ENCODE peak calls at places on chromosomes 2 and 18, in ten cellular contexts. One of them, this sample, is unnamed.

GRCh38 chr2:2038746-2039530 is 292.1 kb downstream of the MYT1L start:
- DNase-seq in IMR-90: no peak
- DNase-seq in foreskin fibroblast: no peak
- DNase-seq in WERI-Rb-1: no peak
- DNase-seq in colonic mucosa: no peak
- DNase-seq in A549: no peak
- DNase-seq in GM23338: no peak
- DNase-seq in astrocyte of the spinal cord: no peak
- DNase-seq in dorsolateral prefrontal cortex: no peak
- DNase-seq in choroid plexus epithelial cell: no peak
- DNase-seq in this sample: no peak

GRCh38 chr2:236688563-236689392 is 119.2 kb downstream of the ACKR3 start:
- DNase-seq in IMR-90: no peak
- DNase-seq in foreskin fibroblast: no peak
- DNase-seq in WERI-Rb-1: no peak
- DNase-seq in colonic mucosa: no peak
- DNase-seq in A549: no peak
- DNase-seq in GM23338: peak; percentile 9
- DNase-seq in astrocyte of the spinal cord: no peak
- DNase-seq in dorsolateral prefrontal cortex: no peak
- DNase-seq in choroid plexus epithelial cell: no peak
- DNase-seq in this sample: no peak

GRCh38 chr18:9913526-9914333 is at the start of gene VAPA:
- DNase-seq in IMR-90: peak; percentile 96
- DNase-seq in foreskin fibroblast: peak; percentile 99
- DNase-seq in WERI-Rb-1: peak; percentile 93
- DNase-seq in colonic mucosa: peak; percentile 97
- DNase-seq in A549: peak; percentile 94
- DNase-seq in GM23338: peak; percentile 97
- DNase-seq in astrocyte of the spinal cord: peak; percentile 97
- DNase-seq in dorsolateral prefrontal cortex: peak; percentile 97
- DNase-seq in choroid plexus epithelial cell: peak; percentile 98
- DNase-seq in this sample: peak; percentile 94

GRCh38 chr2:240142859-240143258 is 2.4 kb upstream of the OTOS start:
- DNase-seq in IMR-90: no peak
- DNase-seq in foreskin fibroblast: no peak
- DNase-seq in WERI-Rb-1: no peak
- DNase-seq in colonic mucosa: no peak
- DNase-seq in A549: no peak
- DNase-seq in GM23338: no peak
- DNase-seq in astrocyte of the spinal cord: no peak
- DNase-seq in dorsolateral prefrontal cortex: no peak
- DNase-seq in choroid plexus epithelial cell: no peak
- DNase-seq in this sample: no peak

GRCh38 chr2:134897932-134898331 is 20.7 kb upstream of the CCNT2 start:
- DNase-seq in IMR-90: peak; percentile 8
- DNase-seq in foreskin fibroblast: peak; percentile 24
- DNase-seq in WERI-Rb-1: no peak
- DNase-seq in colonic mucosa: no peak
- DNase-seq in A549: no peak
- DNase-seq in GM23338: peak; percentile 24
- DNase-seq in astrocyte of the spinal cord: peak; percentile 25
- DNase-seq in dorsolateral prefrontal cortex: no peak
- DNase-seq in choroid plexus epithelial cell: peak; percentile 37
- DNase-seq in this sample: peak; percentile 7

GRCh38 chr2:54665436-54665856 is 58.0 kb upstream of the EML6 start:
- DNase-seq in IMR-90: peak; percentile 68
- DNase-seq in foreskin fibroblast: peak; percentile 78
- DNase-seq in WERI-Rb-1: peak; percentile 65
- DNase-seq in colonic mucosa: peak; percentile 54
- DNase-seq in A549: peak; percentile 73
- DNase-seq in GM23338: peak; percentile 93
- DNase-seq in astrocyte of the spinal cord: peak; percentile 54
- DNase-seq in dorsolateral prefrontal cortex: no peak
- DNase-seq in choroid plexus epithelial cell: peak; percentile 81
- DNase-seq in this sample: peak; percentile 29

GRCh38 chr2:24509840-24510239 is 18.8 kb downstream of the NCOA1 start:
- DNase-seq in IMR-90: no peak
- DNase-seq in foreskin fibroblast: no peak
- DNase-seq in WERI-Rb-1: no peak
- DNase-seq in colonic mucosa: no peak
- DNase-seq in A549: no peak
- DNase-seq in GM23338: no peak
- DNase-seq in astrocyte of the spinal cord: no peak
- DNase-seq in dorsolateral prefrontal cortex: no peak
- DNase-seq in choroid plexus epithelial cell: no peak
- DNase-seq in this sample: no peak

GRCh38 chr2:7697052-7697451 is 779.8 kb downstream of the RNF144A start:
- DNase-seq in IMR-90: no peak
- DNase-seq in foreskin fibroblast: no peak
- DNase-seq in WERI-Rb-1: peak; percentile 21
- DNase-seq in colonic mucosa: no peak
- DNase-seq in A549: no peak
- DNase-seq in GM23338: peak; percentile 60
- DNase-seq in astrocyte of the spinal cord: no peak
- DNase-seq in dorsolateral prefrontal cortex: no peak
- DNase-seq in choroid plexus epithelial cell: no peak
- DNase-seq in this sample: no peak

GRCh38 chr2:182652326-182652725 is 63.7 kb upstream of the DNAJC10 start:
- DNase-seq in IMR-90: no peak
- DNase-seq in foreskin fibroblast: no peak
- DNase-seq in WERI-Rb-1: no peak
- DNase-seq in colonic mucosa: no peak
- DNase-seq in A549: no peak
- DNase-seq in GM23338: no peak
- DNase-seq in astrocyte of the spinal cord: no peak
- DNase-seq in dorsolateral prefrontal cortex: no peak
- DNase-seq in choroid plexus epithelial cell: no peak
- DNase-seq in this sample: no peak

GRCh38 chr2:226213717-226214116 is 585.9 kb downstream of the IRS1 start:
- DNase-seq in IMR-90: peak; percentile 88
- DNase-seq in foreskin fibroblast: peak; percentile 90
- DNase-seq in WERI-Rb-1: no peak
- DNase-seq in colonic mucosa: no peak
- DNase-seq in A549: peak; percentile 32
- DNase-seq in GM23338: no peak
- DNase-seq in astrocyte of the spinal cord: peak; percentile 82
- DNase-seq in dorsolateral prefrontal cortex: no peak
- DNase-seq in choroid plexus epithelial cell: peak; percentile 63
- DNase-seq in this sample: peak; percentile 95

GRCh38 chr2:170996316-170996715 is 67.3 kb downstream of the GORASP2 start:
- DNase-seq in IMR-90: peak; percentile 53
- DNase-seq in foreskin fibroblast: no peak
- DNase-seq in WERI-Rb-1: no peak
- DNase-seq in colonic mucosa: no peak
- DNase-seq in A549: no peak
- DNase-seq in GM23338: no peak
- DNase-seq in astrocyte of the spinal cord: no peak
- DNase-seq in dorsolateral prefrontal cortex: no peak
- DNase-seq in choroid plexus epithelial cell: peak; percentile 69
- DNase-seq in this sample: no peak

GRCh38 chr2:74917702-74918619 is 40.5 kb upstream of the POLE4 start:
- DNase-seq in IMR-90: peak; percentile 96
- DNase-seq in foreskin fibroblast: peak; percentile 90
- DNase-seq in WERI-Rb-1: no peak
- DNase-seq in colonic mucosa: no peak
- DNase-seq in A549: peak; percentile 42
- DNase-seq in GM23338: peak; percentile 34
- DNase-seq in astrocyte of the spinal cord: peak; percentile 32
- DNase-seq in dorsolateral prefrontal cortex: no peak
- DNase-seq in choroid plexus epithelial cell: peak; percentile 66
- DNase-seq in this sample: peak; percentile 74
- TF ChIP-seq CTCF in IMR-90: no peak
- TF ChIP-seq CTCF in foreskin fibroblast: no peak
- TF ChIP-seq CTCF in WERI-Rb-1: peak; percentile 50
- TF ChIP-seq CTCF in colonic mucosa: no peak
- TF ChIP-seq CTCF in A549: no peak
- TF ChIP-seq CTCF in GM23338: peak; percentile 16
- TF ChIP-seq CTCF in astrocyte of the spinal cord: no peak
- TF ChIP-seq CTCF in dorsolateral prefrontal cortex: no peak
- TF ChIP-seq CTCF in choroid plexus epithelial cell: no peak
- TF ChIP-seq CTCF in this sample: no peak

GRCh38 chr2:74414475-74414874 is 6.9 kb downstream of the C2orf81 start:
- DNase-seq in IMR-90: no peak
- DNase-seq in foreskin fibroblast: no peak
- DNase-seq in WERI-Rb-1: no peak
- DNase-seq in colonic mucosa: no peak
- DNase-seq in A549: no peak
- DNase-seq in GM23338: peak; percentile 59
- DNase-seq in astrocyte of the spinal cord: no peak
- DNase-seq in dorsolateral prefrontal cortex: no peak
- DNase-seq in choroid plexus epithelial cell: no peak
- DNase-seq in this sample: no peak
- H3K4me3 ChIP-seq in IMR-90: no peak overlapping the region
- H3K4me3 ChIP-seq in foreskin fibroblast: peak overlapping the region; percentile 55
- H3K4me3 ChIP-seq in WERI-Rb-1: no peak overlapping the region
- H3K4me3 ChIP-seq in colonic mucosa: peak overlapping the region; percentile 52
- H3K4me3 ChIP-seq in A549: no peak overlapping the region
- H3K4me3 ChIP-seq in GM23338: peak overlapping the region; percentile 71
- H3K4me3 ChIP-seq in astrocyte of the spinal cord: peak overlapping the region; percentile 43
- H3K4me3 ChIP-seq in dorsolateral prefrontal cortex: peak overlapping the region; percentile 71
- H3K4me3 ChIP-seq in choroid plexus epithelial cell: peak overlapping the region; percentile 62
- H3K4me3 ChIP-seq in this sample: peak overlapping the region; percentile 60

DNA sequence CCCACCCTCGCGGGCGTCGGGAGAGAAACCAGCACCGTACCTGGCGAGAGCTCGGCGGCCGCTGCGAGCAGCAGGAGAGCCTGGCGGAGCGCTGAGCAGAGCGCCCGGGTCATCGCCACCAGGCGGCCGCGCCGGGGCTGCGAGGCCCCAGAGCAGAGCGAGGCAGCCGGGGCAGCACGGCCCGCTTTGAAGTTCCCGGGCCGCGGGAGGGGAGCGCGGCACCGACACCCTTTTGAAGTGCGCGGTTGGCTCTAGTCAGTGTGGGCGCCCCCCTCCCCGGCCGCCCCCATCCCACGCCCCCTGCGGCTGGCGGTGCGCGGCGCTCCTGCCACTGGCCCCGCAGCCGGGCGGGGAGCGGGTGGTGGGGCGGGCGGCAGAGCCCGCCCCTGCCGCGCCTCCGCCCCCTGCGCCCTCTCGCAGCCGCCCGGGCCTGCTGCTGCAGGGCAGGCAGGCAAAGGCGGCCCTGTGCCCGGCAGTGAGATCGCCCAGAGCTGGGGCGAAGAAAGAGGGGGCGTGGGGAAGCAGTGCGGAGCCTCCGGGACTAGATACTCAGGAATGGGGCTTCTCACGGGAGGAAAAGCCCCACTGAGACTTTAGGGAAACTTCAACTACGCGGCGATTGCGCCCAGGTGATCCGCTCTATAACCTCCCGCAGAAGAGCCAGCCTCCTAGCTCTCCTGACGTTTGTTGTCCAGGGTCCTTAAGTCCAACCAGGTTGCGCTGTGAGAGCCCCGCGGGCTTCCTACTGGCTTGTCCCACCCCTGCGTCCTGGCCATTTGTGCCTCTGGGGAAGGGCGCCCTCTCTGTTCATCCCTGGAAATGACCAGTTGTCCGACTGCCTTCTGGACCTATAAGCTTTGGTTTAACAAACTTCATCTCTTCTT is at the start of gene ACVR1C:
- DNase-seq in IMR-90: peak; percentile 37
- DNase-seq in foreskin fibroblast: peak; percentile 79
- DNase-seq in WERI-Rb-1: peak; percentile 91
- DNase-seq in colonic mucosa: peak; percentile 91
- DNase-seq in A549: peak; percentile 84
- DNase-seq in GM23338: peak; percentile 98
- DNase-seq in astrocyte of the spinal cord: peak; percentile 54
- DNase-seq in dorsolateral prefrontal cortex: peak; percentile 74
- DNase-seq in choroid plexus epithelial cell: peak; percentile 40
- DNase-seq in this sample: peak; percentile 28
- TF ChIP-seq CTCF in IMR-90: peak; percentile 44
- TF ChIP-seq CTCF in foreskin fibroblast: peak; percentile 65
- TF ChIP-seq CTCF in WERI-Rb-1: peak; percentile 79
- TF ChIP-seq CTCF in colonic mucosa: peak; percentile 68
- TF ChIP-seq CTCF in A549: peak; percentile 53
- TF ChIP-seq CTCF in GM23338: peak; percentile 83
- TF ChIP-seq CTCF in astrocyte of the spinal cord: peak; percentile 65
- TF ChIP-seq CTCF in dorsolateral prefrontal cortex: peak; percentile 67
- TF ChIP-seq CTCF in choroid plexus epithelial cell: peak; percentile 59
- TF ChIP-seq CTCF in this sample: peak; percentile 52

DNA sequence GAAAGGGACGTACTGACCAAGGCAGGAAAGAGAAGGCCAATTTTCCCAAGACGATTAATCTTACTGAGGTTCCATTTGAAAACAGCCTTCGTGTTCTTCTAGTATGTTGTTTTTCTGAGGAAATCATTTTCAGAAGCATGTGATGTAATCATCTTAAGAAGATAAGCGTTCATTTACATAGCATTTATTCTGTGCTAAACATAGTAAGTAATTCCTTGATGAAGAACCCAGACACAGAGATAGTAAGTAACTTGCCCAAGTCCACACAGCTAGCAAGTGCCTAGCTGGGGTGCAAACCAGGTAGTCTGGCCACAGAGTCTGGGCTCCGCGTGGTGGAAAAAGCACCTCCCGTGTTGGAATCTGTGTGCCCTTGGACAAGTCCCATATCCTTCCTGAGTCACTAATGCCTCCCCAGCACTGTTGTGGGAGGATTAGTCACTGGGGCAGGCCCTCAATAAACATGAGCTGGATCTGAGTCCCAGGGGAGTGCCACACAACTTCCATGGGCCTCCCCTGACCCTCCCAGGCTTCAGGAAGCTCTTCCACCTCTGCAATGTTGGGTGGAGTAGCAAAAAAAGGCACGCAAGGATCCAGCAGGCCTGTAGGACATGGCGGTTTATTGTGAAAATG is 26.9 kb upstream of the ASAP2 start:
- DNase-seq in IMR-90: peak; percentile 90
- DNase-seq in foreskin fibroblast: peak; percentile 96
- DNase-seq in WERI-Rb-1: peak; percentile 30
- DNase-seq in colonic mucosa: peak; percentile 81
- DNase-seq in A549: peak; percentile 74
- DNase-seq in GM23338: no peak
- DNase-seq in astrocyte of the spinal cord: peak; percentile 88
- DNase-seq in dorsolateral prefrontal cortex: no peak
- DNase-seq in choroid plexus epithelial cell: peak; percentile 72
- DNase-seq in this sample: peak; percentile 89
- H3K4me3 ChIP-seq in IMR-90: no peak overlapping the region
- H3K4me3 ChIP-seq in foreskin fibroblast: no peak overlapping the region
- H3K4me3 ChIP-seq in WERI-Rb-1: no peak overlapping the region
- H3K4me3 ChIP-seq in colonic mucosa: no peak overlapping the region
- H3K4me3 ChIP-seq in A549: no peak overlapping the region
- H3K4me3 ChIP-seq in GM23338: no peak overlapping the region
- H3K4me3 ChIP-seq in astrocyte of the spinal cord: no peak overlapping the region
- H3K4me3 ChIP-seq in dorsolateral prefrontal cortex: no peak overlapping the region
- H3K4me3 ChIP-seq in choroid plexus epithelial cell: no peak overlapping the region
- H3K4me3 ChIP-seq in this sample: peak overlapping the region; percentile 20

DNA sequence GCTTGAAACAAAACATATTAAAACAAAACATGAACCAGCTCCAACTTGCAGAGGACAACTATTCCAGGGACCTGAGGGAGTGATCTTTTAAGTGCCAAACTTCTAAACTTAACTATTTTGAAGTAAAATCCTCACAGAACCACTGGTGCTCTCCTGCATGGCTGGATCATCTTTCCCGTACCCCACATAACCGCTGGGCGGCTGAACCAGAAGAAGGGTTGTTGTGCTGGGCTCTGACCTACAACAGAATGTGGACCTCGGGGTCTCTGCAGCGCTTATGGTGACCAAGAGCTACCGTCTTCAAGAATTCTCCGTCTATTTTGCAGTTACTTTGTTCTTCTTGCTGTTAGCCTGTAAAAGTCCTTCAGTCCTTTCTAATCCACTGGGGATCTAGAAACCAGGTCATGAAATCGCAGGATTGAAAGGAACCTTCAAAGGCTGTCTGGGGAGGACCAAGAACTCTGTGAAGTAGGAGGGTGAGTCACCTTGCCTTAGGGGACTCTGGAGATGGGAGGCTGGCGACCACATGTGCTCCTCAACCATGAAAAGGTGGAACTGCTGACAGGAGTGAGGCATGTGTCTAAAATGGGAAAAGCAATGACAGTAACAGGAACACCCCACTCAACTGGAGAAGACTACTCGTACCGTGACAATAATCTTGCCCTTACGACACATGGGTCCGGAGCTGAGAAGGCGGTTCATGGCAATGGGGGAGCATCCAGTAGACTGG is 46.6 kb downstream of the HDLBP start:
- DNase-seq in IMR-90: peak; percentile 57
- DNase-seq in foreskin fibroblast: peak; percentile 87
- DNase-seq in WERI-Rb-1: no peak
- DNase-seq in colonic mucosa: no peak
- DNase-seq in A549: peak; percentile 12
- DNase-seq in GM23338: no peak
- DNase-seq in astrocyte of the spinal cord: no peak
- DNase-seq in dorsolateral prefrontal cortex: no peak
- DNase-seq in choroid plexus epithelial cell: no peak
- DNase-seq in this sample: peak; percentile 54
- TF ChIP-seq CTCF in IMR-90: no peak
- TF ChIP-seq CTCF in foreskin fibroblast: no peak
- TF ChIP-seq CTCF in WERI-Rb-1: no peak
- TF ChIP-seq CTCF in colonic mucosa: no peak
- TF ChIP-seq CTCF in A549: no peak
- TF ChIP-seq CTCF in GM23338: no peak
- TF ChIP-seq CTCF in astrocyte of the spinal cord: no peak
- TF ChIP-seq CTCF in dorsolateral prefrontal cortex: no peak
- TF ChIP-seq CTCF in choroid plexus epithelial cell: peak; percentile 13
- TF ChIP-seq CTCF in this sample: peak; percentile 28